ENCODE peak calls at places on chromosomes 16 and 17, in six cellular contexts. O is stomach, S is GM23338, P is Panc1, C is H1, D is K562. J is an unnamed sample. For H3K4me1, the result is how much of the 10 kb centered on the place peaks cover.

GRCh38 chr16:23557779-23558330 is 328 bp downstream of the UBFD1 start:
- DNase-seq in S (peak), P (no peak), D (no peak), C (no peak), O (no peak), J (no peak)

GRCh38 chr16:81684901-81685300 is 94.2 kb upstream of the PLCG2 start:
- DNase-seq in O (no peak), C (no peak), D (no peak), S (no peak), P (no peak), J (no peak)

GRCh38 chr17:56629450-56630187 is 36.1 kb downstream of the NOG start:
- DNase-seq in P (no peak), C (peak), O (no peak), D (peak), S (peak), J (no peak)

GRCh38 chr17:64147110-64148016 is 17.4 kb upstream of the ERN1 start:
- DNase-seq in C (no peak), D (no peak), P (no peak), S (peak), O (no peak), J (no peak)

GRCh38 chr16:89721644-89722391 is 481 bp downstream of the ZNF276 start:
- DNase-seq in S (peak), O (peak), D (peak), C (no peak), P (no peak), J (peak)

GRCh38 chr17:34318474-34318873 is 761 bp upstream of the CCL8 start:
- DNase-seq in O (no peak), P (no peak), S (peak), D (peak), C (no peak), J (no peak)

GRCh38 chr16:1188781-1189189 is 35.9 kb downstream of the CACNA1H start:
- DNase-seq in P (no peak), D (peak), C (peak), O (peak), S (peak), J (no peak)

GRCh38 chr16:51818342-51818944 is 667.4 kb upstream of the SALL1 start:
- DNase-seq in P (peak), S (peak), D (peak), O (peak), C (peak), J (no peak)

GRCh38 chr17:38918129-38918913 is 7.1 kb upstream of the LASP1NB start:
- DNase-seq in D (peak), O (peak), C (no peak), P (no peak), S (peak), J (no peak)

GRCh38 chr17:39753514-39754160 is 15.9 kb downstream of the GRB7 start:
- DNase-seq in P (no peak), S (peak), D (peak), O (peak), C (no peak), J (peak)

GRCh38 chr16:31699601-31700000 is 171.9 kb downstream of the AHSP start:
- DNase-seq in S (no peak), D (no peak), P (no peak), O (no peak), C (no peak), J (no peak)

GRCh38 chr17:32731556-32732295 is 145.2 kb downstream of the MYO1D start:
- DNase-seq in P (no peak), S (peak), O (no peak), C (no peak), D (no peak), J (no peak)

GRCh38 chr16:2507052-2507678 is 6.6 kb upstream of the ATP6V0C start:
- DNase-seq in S (peak), P (no peak), D (no peak), O (no peak), C (no peak), J (peak)

GRCh38 chr16:79658301-79659001 is 57.9 kb upstream of the MAF start:
- DNase-seq in D (no peak), S (no peak), P (peak), O (peak), C (no peak), J (no peak)

GRCh38 chr16:86585821-86586611 is 7.7 kb downstream of the FOXL1 start:
- DNase-seq in S (no peak), P (no peak), O (no peak), C (no peak), D (no peak), J (no peak)

DNA sequence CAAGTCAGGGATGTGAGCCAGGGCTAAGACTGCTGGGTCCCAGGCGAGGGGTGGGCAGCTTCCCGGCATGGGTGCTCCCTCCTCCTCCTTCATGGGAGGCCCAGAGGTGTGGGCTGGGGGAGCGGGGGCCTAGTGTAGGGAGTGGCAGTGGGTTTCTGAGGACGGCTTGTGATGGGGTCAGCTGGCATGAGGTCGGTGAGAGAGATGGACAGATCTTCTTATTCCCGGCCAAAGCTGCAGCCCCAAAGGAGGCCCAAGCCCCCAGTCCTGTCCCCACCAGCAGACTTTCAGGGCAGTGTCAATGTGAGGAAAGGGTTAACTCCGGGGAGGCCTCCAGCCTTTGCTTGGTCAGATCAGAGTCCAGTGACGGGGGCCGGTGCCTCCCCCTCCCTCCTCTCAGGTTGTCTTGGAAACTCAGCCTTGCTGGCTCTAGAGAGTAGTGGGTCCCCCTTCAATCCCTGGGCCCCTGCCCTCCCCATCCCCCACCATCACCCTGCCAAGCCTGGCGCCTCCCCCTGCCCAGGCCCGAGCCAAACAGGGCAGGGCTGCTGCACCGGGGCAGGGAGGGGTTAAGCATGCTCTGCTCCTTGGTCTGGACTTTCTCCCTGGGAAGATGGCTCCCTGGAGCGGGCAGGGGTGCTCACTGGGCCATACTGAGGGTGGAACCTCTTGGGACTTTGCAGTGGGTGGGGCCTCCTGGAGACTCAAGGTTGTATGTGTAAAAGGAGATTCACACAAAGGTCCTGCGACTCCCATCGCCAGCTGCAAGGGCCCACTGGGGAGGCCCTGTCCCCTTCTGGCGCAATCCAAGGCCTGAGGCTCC is 12.4 kb downstream of the NAT9 start:
- DNase-seq in S (no peak), P (no peak), C (no peak), O (no peak), D (no peak), J (no peak)
- TF ChIP-seq POLR2AphosphoS5 in S (no peak), P (no peak), C (no peak), O (no peak), D (no peak), J (peak)

GRCh38 chr17:78269893-78270490 is 38.6 kb downstream of the TMEM235 start:
- DNase-seq in P (no peak), C (no peak), S (no peak), D (no peak), O (no peak), J (no peak)
- H3K4me1 ChIP-seq in P (under half), C (under half), S (half or more), D (half or more), O (under half), J (half or more)

GRCh38 chr17:57684711-57685498 is 60.2 kb downstream of the CCDC182 start:
- DNase-seq in C (no peak), P (no peak), D (no peak), O (no peak), S (no peak), J (no peak)

GRCh38 chr17:57687642-57688041 is 57.5 kb downstream of the CCDC182 start:
- DNase-seq in P (no peak), C (no peak), D (no peak), S (no peak), O (no peak), J (no peak)

GRCh38 chr17:57682667-57683066 is 62.4 kb downstream of the CCDC182 start:
- DNase-seq in P (no peak), S (no peak), D (no peak), O (no peak), C (no peak), J (no peak)

GRCh38 chr17:57689254-57689653 is 55.8 kb downstream of the CCDC182 start:
- DNase-seq in C (no peak), O (no peak), P (no peak), D (no peak), S (no peak), J (no peak)

DNA sequence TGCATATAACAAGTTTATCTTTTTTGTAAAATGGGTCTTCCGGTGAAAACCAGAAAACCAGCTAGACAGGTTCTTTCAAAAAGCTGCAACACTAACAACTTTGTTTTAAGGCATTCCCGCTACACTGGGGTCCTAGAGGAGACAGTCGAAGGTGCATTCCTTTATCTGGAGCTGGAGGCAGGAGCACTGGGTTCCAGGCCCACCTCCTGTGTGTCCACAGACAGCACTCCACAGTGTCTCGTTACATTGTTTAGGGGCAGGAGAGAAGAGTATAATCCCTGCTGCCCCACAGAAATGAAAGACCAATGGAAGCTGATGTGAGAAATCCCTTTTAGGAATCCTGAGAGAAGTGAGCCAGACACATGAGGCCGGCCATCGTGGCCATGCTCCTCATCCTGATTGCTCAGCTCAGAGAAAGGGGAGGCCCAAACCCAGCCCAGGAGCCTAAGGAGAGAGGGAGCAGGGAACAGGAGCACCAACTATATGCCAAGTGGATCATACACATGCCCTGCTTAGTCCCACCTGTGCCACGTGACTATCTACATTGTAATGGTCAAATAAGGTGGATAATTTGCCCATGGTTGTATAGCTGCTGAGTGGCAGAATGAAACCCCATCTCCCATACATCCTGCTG is 59.5 kb downstream of the CCDC182 start:
- DNase-seq in S (peak), D (no peak), O (no peak), P (no peak), C (no peak), J (no peak)
- TF ChIP-seq POLR2AphosphoS5 in S (no peak), D (no peak), O (no peak), P (no peak), C (no peak), J (no peak)

DNA sequence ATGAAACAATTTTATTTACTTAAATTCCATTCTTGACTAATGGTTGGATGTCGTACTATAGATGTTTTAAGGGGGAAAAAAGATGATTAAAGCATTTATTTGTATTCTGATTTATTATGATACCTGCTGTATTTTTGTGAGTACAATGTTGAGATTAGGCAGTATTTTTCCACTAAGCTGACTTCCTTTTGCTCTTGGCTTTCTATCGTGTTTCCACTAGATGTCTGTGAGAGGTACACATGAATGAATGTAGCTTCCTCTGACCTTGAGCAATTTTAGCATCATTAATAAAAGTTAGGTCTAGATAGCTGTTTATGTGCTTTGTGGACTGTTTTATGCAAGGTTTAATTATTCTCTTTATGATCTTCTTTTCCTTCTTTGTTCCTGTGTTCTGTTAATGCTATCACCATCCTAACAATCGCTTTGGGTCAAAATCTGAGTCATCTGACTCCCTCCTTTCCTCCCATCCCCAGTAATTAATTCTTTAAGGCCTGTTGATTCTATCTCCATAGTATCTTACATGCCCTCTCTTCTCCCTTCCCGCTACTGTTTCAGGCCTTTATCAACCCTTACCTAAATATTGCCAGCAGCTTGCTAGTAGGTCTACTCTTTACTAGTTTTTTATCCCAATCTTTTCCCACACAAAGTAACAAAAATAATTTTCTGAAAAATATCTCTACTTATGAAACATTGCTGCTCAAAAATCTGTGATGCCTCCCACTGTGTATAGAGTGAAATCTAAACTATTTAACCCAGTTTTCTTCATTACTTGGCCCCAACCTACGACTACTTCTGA is 76.0 kb downstream of the VMP1 start:
- DNase-seq in O (no peak), D (peak), S (no peak), C (no peak), P (no peak), J (no peak)
- H3K4me1 ChIP-seq in O (under half), D (half or more), S (under half), C (under half), P (half or more), J (under half)

DNA sequence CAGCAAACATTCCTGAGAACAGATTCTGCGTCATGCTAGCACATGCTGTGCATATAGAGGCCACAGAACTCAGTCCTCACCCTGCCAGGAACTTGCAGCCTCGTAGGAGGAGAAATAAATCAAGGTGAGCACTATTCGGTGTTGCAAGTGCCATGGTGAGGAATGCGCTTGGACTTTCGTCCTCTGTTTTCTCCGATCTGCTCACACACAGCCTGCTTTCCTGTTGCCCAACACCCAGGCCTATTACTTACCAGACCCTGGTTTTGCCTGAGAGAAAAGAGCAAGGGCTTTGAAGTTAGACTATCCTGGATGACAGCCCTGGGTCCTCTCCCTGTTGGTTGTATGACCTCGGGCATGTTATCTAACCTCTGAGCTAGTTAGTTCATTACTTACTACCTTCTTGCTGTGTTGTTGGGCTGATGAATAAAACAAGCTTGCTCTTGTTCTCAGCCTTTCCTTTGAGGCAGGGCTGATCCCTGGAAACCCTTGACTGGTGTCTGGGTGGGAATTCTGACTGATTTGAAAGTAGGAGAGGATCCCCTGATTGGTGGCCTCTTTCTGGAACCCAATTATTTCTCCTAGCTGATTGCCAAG is 2.9 kb downstream of the ACSF2 start:
- DNase-seq in C (no peak), S (no peak), P (no peak), O (no peak), D (no peak), J (no peak)
- TF ChIP-seq POLR2AphosphoS5 in C (no peak), S (no peak), P (no peak), O (no peak), D (no peak), J (no peak)

GRCh38 chr16:67006930-67007658 is 18.7 kb downstream of the CES4A start:
- DNase-seq in D (no peak), S (no peak), C (no peak), P (no peak), O (no peak), J (no peak)
- H3K4me1 ChIP-seq in D (under half), S (under half), C (under half), P (under half), O (under half), J (under half)

GRCh38 chr17:12365805-12366204 is 299.9 kb upstream of the MYOCD start:
- DNase-seq in D (no peak), C (no peak), O (no peak), P (no peak), S (no peak), J (no peak)
- TF ChIP-seq POLR2AphosphoS5 in D (no peak), C (no peak), O (peak), P (no peak), S (no peak), J (no peak)

DNA sequence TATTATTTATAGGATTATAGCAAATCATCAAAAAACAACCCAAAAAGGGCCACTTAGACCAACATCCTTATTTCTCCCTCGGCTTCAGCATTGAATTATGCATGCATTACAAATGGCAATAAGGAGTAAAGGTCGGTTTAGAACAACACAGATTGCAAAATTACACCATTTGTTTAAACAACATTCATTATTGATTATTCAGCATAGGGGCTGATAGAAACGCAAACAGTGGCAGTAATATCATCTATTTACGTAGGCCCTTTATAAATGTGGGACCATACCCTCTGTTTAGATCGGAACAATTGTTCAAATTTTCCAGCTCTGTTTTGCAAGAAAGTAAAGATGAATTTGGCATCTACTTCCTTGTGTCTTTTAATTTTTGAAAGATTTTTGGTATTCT is 153.3 kb downstream of the WWOX start:
- DNase-seq in D (no peak), O (no peak), P (no peak), C (no peak), S (no peak), J (no peak)
- H3K4me1 ChIP-seq in D (under half), O (under half), P (under half), C (under half), S (under half), J (under half)

GRCh38 chr16:11699234-11699894 is 31.1 kb downstream of the SNN start:
- DNase-seq in D (no peak), S (no peak), O (no peak), P (no peak), C (no peak), J (no peak)
- TF ChIP-seq POLR2AphosphoS5 in D (no peak), S (no peak), O (no peak), P (no peak), C (no peak), J (no peak)